ENCODE peak calls at places on chromosome 17, in eight cellular contexts. One of them, this sample, is unnamed.

GRCh38 chr17:51056813-51057510 is 63.7 kb downstream of the SPAG9 start:
- DNase-seq in right lobe of liver: no peak
- DNase-seq in OCI-LY7: peak; percentile 71
- DNase-seq in naive thymus-derived CD4-positive, alpha-beta T cell: peak; percentile 23
- DNase-seq in cardiac muscle cell: peak; percentile 56
- DNase-seq in body of pancreas: peak; percentile 58
- DNase-seq in cardiac fibroblast: peak; percentile 89
- DNase-seq in upper lobe of right lung: no peak
- DNase-seq in this sample: peak; percentile 94

GRCh38 chr17:4329838-4330237 is 36.6 kb downstream of the UBE2G1 start:
- DNase-seq in upper lobe of right lung: no peak
- DNase-seq in cardiac fibroblast: peak; percentile 78
- DNase-seq in right lobe of liver: no peak
- DNase-seq in cardiac muscle cell: no peak
- DNase-seq in OCI-LY7: no peak
- DNase-seq in naive thymus-derived CD4-positive, alpha-beta T cell: no peak
- DNase-seq in body of pancreas: no peak
- DNase-seq in this sample: peak; percentile 86

GRCh38 chr17:41147531-41148204 is 2.0 kb downstream of the KRTAP4-5 start:
- DNase-seq in naive thymus-derived CD4-positive, alpha-beta T cell: no peak
- DNase-seq in OCI-LY7: no peak
- DNase-seq in cardiac muscle cell: no peak
- DNase-seq in right lobe of liver: no peak
- DNase-seq in upper lobe of right lung: no peak
- DNase-seq in cardiac fibroblast: no peak
- DNase-seq in body of pancreas: no peak
- DNase-seq in this sample: no peak

GRCh38 chr17:75270966-75271232 is at the start of gene MIF4GD:
- DNase-seq in cardiac muscle cell: no peak
- DNase-seq in OCI-LY7: no peak
- DNase-seq in body of pancreas: no peak
- DNase-seq in cardiac fibroblast: no peak
- DNase-seq in naive thymus-derived CD4-positive, alpha-beta T cell: no peak
- DNase-seq in upper lobe of right lung: no peak
- DNase-seq in right lobe of liver: no peak
- DNase-seq in this sample: no peak

GRCh38 chr17:79941088-79942010 is 94.3 kb downstream of the TBC1D16 start:
- DNase-seq in cardiac muscle cell: no peak
- DNase-seq in body of pancreas: peak; percentile 5
- DNase-seq in right lobe of liver: peak; percentile 50
- DNase-seq in upper lobe of right lung: peak; percentile 50
- DNase-seq in cardiac fibroblast: no peak
- DNase-seq in OCI-LY7: no peak
- DNase-seq in naive thymus-derived CD4-positive, alpha-beta T cell: no peak
- DNase-seq in this sample: no peak

GRCh38 chr17:38326996-38327792 is 16.6 kb downstream of the GPR179 start:
- DNase-seq in right lobe of liver: no peak
- DNase-seq in upper lobe of right lung: no peak
- DNase-seq in OCI-LY7: peak; percentile 75
- DNase-seq in naive thymus-derived CD4-positive, alpha-beta T cell: no peak
- DNase-seq in body of pancreas: no peak
- DNase-seq in cardiac fibroblast: peak; percentile 30
- DNase-seq in cardiac muscle cell: no peak
- DNase-seq in this sample: no peak

GRCh38 chr17:58308173-58308984 is 20.2 kb downstream of the TSPOAP1 start:
- DNase-seq in body of pancreas: no peak
- DNase-seq in cardiac fibroblast: no peak
- DNase-seq in right lobe of liver: peak; percentile 58
- DNase-seq in OCI-LY7: no peak
- DNase-seq in naive thymus-derived CD4-positive, alpha-beta T cell: no peak
- DNase-seq in upper lobe of right lung: no peak
- DNase-seq in cardiac muscle cell: peak; percentile 16
- DNase-seq in this sample: no peak

GRCh38 chr17:4849011-4849536 is 15.9 kb downstream of the MINK1 start:
- DNase-seq in naive thymus-derived CD4-positive, alpha-beta T cell: no peak
- DNase-seq in cardiac fibroblast: no peak
- DNase-seq in upper lobe of right lung: no peak
- DNase-seq in body of pancreas: no peak
- DNase-seq in right lobe of liver: no peak
- DNase-seq in cardiac muscle cell: no peak
- DNase-seq in OCI-LY7: no peak
- DNase-seq in this sample: no peak

GRCh38 chr17:56478836-56479447 is 114.6 kb upstream of the NOG start:
- DNase-seq in upper lobe of right lung: no peak
- DNase-seq in right lobe of liver: no peak
- DNase-seq in cardiac fibroblast: peak; percentile 5
- DNase-seq in naive thymus-derived CD4-positive, alpha-beta T cell: no peak
- DNase-seq in OCI-LY7: peak; percentile 21
- DNase-seq in cardiac muscle cell: peak; percentile 39
- DNase-seq in body of pancreas: peak; percentile 5
- DNase-seq in this sample: no peak

GRCh38 chr17:42846594-42847280 is 2.4 kb downstream of the AOC2 start:
- DNase-seq in naive thymus-derived CD4-positive, alpha-beta T cell: no peak
- DNase-seq in upper lobe of right lung: no peak
- DNase-seq in OCI-LY7: no peak
- DNase-seq in right lobe of liver: no peak
- DNase-seq in cardiac muscle cell: no peak
- DNase-seq in cardiac fibroblast: peak; percentile 59
- DNase-seq in body of pancreas: no peak
- DNase-seq in this sample: peak; percentile 20

GRCh38 chr17:54900457-54901229 is at the start of gene TOM1L1:
- DNase-seq in cardiac fibroblast: peak; percentile 63
- DNase-seq in cardiac muscle cell: peak; percentile 88
- DNase-seq in upper lobe of right lung: peak; percentile 93
- DNase-seq in right lobe of liver: peak; percentile 94
- DNase-seq in naive thymus-derived CD4-positive, alpha-beta T cell: no peak
- DNase-seq in OCI-LY7: no peak
- DNase-seq in body of pancreas: peak; percentile 93
- DNase-seq in this sample: no peak

GRCh38 chr17:62987136-62987535 is 21.1 kb downstream of the TANC2 start:
- DNase-seq in body of pancreas: no peak
- DNase-seq in upper lobe of right lung: no peak
- DNase-seq in cardiac muscle cell: no peak
- DNase-seq in naive thymus-derived CD4-positive, alpha-beta T cell: no peak
- DNase-seq in OCI-LY7: no peak
- DNase-seq in cardiac fibroblast: no peak
- DNase-seq in right lobe of liver: no peak
- DNase-seq in this sample: no peak

GRCh38 chr17:28447396-28447760 is 26.1 kb upstream of the SLC13A2 start:
- DNase-seq in right lobe of liver: no peak
- DNase-seq in OCI-LY7: no peak
- DNase-seq in naive thymus-derived CD4-positive, alpha-beta T cell: no peak
- DNase-seq in cardiac fibroblast: no peak
- DNase-seq in upper lobe of right lung: no peak
- DNase-seq in body of pancreas: no peak
- DNase-seq in cardiac muscle cell: no peak
- DNase-seq in this sample: no peak

GRCh38 chr17:17820457-17821158 is 16.2 kb downstream of the SREBF1 start:
- DNase-seq in body of pancreas: no peak
- DNase-seq in naive thymus-derived CD4-positive, alpha-beta T cell: no peak
- DNase-seq in cardiac muscle cell: no peak
- DNase-seq in cardiac fibroblast: no peak
- DNase-seq in upper lobe of right lung: no peak
- DNase-seq in OCI-LY7: no peak
- DNase-seq in right lobe of liver: no peak
- DNase-seq in this sample: no peak

GRCh38 chr17:58324409-58325288 is 3.9 kb downstream of the TSPOAP1 start:
- DNase-seq in body of pancreas: peak; percentile 75
- DNase-seq in cardiac muscle cell: peak; percentile 80
- DNase-seq in right lobe of liver: peak; percentile 62
- DNase-seq in OCI-LY7: no peak
- DNase-seq in cardiac fibroblast: peak; percentile 38
- DNase-seq in upper lobe of right lung: peak; percentile 85
- DNase-seq in naive thymus-derived CD4-positive, alpha-beta T cell: no peak
- DNase-seq in this sample: no peak

GRCh38 chr17:37699285-37699973 is 45.4 kb downstream of the HNF1B start:
- DNase-seq in upper lobe of right lung: no peak
- DNase-seq in cardiac muscle cell: no peak
- DNase-seq in naive thymus-derived CD4-positive, alpha-beta T cell: no peak
- DNase-seq in right lobe of liver: no peak
- DNase-seq in cardiac fibroblast: no peak
- DNase-seq in OCI-LY7: no peak
- DNase-seq in body of pancreas: no peak
- DNase-seq in this sample: no peak

GRCh38 chr17:10055251-10055975 is 143.0 kb downstream of the GAS7 start:
- DNase-seq in naive thymus-derived CD4-positive, alpha-beta T cell: no peak
- DNase-seq in right lobe of liver: no peak
- DNase-seq in upper lobe of right lung: no peak
- DNase-seq in body of pancreas: no peak
- DNase-seq in cardiac muscle cell: no peak
- DNase-seq in cardiac fibroblast: no peak
- DNase-seq in OCI-LY7: no peak
- DNase-seq in this sample: no peak
- H3K4me3 ChIP-seq in naive thymus-derived CD4-positive, alpha-beta T cell: no peak overlapping the region
- H3K4me3 ChIP-seq in right lobe of liver: no peak overlapping the region
- H3K4me3 ChIP-seq in upper lobe of right lung: no peak overlapping the region
- H3K4me3 ChIP-seq in body of pancreas: no peak overlapping the region
- H3K4me3 ChIP-seq in cardiac muscle cell: no peak overlapping the region
- H3K4me3 ChIP-seq in cardiac fibroblast: no peak overlapping the region
- H3K4me3 ChIP-seq in OCI-LY7: no peak overlapping the region
- H3K4me3 ChIP-seq in this sample: no peak overlapping the region

GRCh38 chr17:21014498-21014897 is 28.3 kb downstream of the USP22 start:
- DNase-seq in OCI-LY7: no peak
- DNase-seq in upper lobe of right lung: peak; percentile 25
- DNase-seq in naive thymus-derived CD4-positive, alpha-beta T cell: no peak
- DNase-seq in cardiac muscle cell: no peak
- DNase-seq in body of pancreas: no peak
- DNase-seq in cardiac fibroblast: no peak
- DNase-seq in right lobe of liver: no peak
- DNase-seq in this sample: no peak
- H3K4me3 ChIP-seq in OCI-LY7: no peak overlapping the region
- H3K4me3 ChIP-seq in upper lobe of right lung: no peak overlapping the region
- H3K4me3 ChIP-seq in naive thymus-derived CD4-positive, alpha-beta T cell: no peak overlapping the region
- H3K4me3 ChIP-seq in cardiac muscle cell: no peak overlapping the region
- H3K4me3 ChIP-seq in body of pancreas: no peak overlapping the region
- H3K4me3 ChIP-seq in cardiac fibroblast: no peak overlapping the region
- H3K4me3 ChIP-seq in right lobe of liver: no peak overlapping the region
- H3K4me3 ChIP-seq in this sample: no peak overlapping the region

GRCh38 chr17:39942076-39942475 is 14.5 kb downstream of the LRRC3C start:
- DNase-seq in OCI-LY7: no peak
- DNase-seq in naive thymus-derived CD4-positive, alpha-beta T cell: no peak
- DNase-seq in cardiac muscle cell: no peak
- DNase-seq in body of pancreas: no peak
- DNase-seq in cardiac fibroblast: no peak
- DNase-seq in right lobe of liver: no peak
- DNase-seq in upper lobe of right lung: no peak
- DNase-seq in this sample: no peak

GRCh38 chr17:39938140-39938869 is 10.8 kb downstream of the LRRC3C start:
- DNase-seq in right lobe of liver: no peak
- DNase-seq in body of pancreas: no peak
- DNase-seq in upper lobe of right lung: no peak
- DNase-seq in OCI-LY7: no peak
- DNase-seq in cardiac muscle cell: no peak
- DNase-seq in naive thymus-derived CD4-positive, alpha-beta T cell: no peak
- DNase-seq in cardiac fibroblast: no peak
- DNase-seq in this sample: no peak

GRCh38 chr17:39937462-39937861 is 9.9 kb downstream of the LRRC3C start:
- DNase-seq in cardiac fibroblast: no peak
- DNase-seq in OCI-LY7: no peak
- DNase-seq in body of pancreas: no peak
- DNase-seq in upper lobe of right lung: no peak
- DNase-seq in right lobe of liver: no peak
- DNase-seq in naive thymus-derived CD4-positive, alpha-beta T cell: no peak
- DNase-seq in cardiac muscle cell: no peak
- DNase-seq in this sample: no peak

GRCh38 chr17:39939031-39939430 is 11.5 kb downstream of the LRRC3C start:
- DNase-seq in naive thymus-derived CD4-positive, alpha-beta T cell: no peak
- DNase-seq in cardiac muscle cell: no peak
- DNase-seq in upper lobe of right lung: no peak
- DNase-seq in OCI-LY7: no peak
- DNase-seq in right lobe of liver: no peak
- DNase-seq in body of pancreas: no peak
- DNase-seq in cardiac fibroblast: no peak
- DNase-seq in this sample: no peak

GRCh38 chr17:39939588-39940419 is 12.3 kb downstream of the LRRC3C start:
- DNase-seq in cardiac muscle cell: no peak
- DNase-seq in OCI-LY7: peak; percentile 86
- DNase-seq in cardiac fibroblast: peak; percentile 69
- DNase-seq in upper lobe of right lung: no peak
- DNase-seq in right lobe of liver: no peak
- DNase-seq in body of pancreas: no peak
- DNase-seq in naive thymus-derived CD4-positive, alpha-beta T cell: peak; percentile 21
- DNase-seq in this sample: peak; percentile 59
- H3K4me3 ChIP-seq in cardiac muscle cell: no peak overlapping the region
- H3K4me3 ChIP-seq in OCI-LY7: peak overlapping the region; percentile 8
- H3K4me3 ChIP-seq in cardiac fibroblast: no peak overlapping the region
- H3K4me3 ChIP-seq in upper lobe of right lung: no peak overlapping the region
- H3K4me3 ChIP-seq in right lobe of liver: no peak overlapping the region
- H3K4me3 ChIP-seq in body of pancreas: no peak overlapping the region
- H3K4me3 ChIP-seq in naive thymus-derived CD4-positive, alpha-beta T cell: no peak overlapping the region
- H3K4me3 ChIP-seq in this sample: no peak overlapping the region

GRCh38 chr17:76560877-76561221 is 21.0 kb downstream of the PRCD start:
- DNase-seq in cardiac muscle cell: no peak
- DNase-seq in OCI-LY7: no peak
- DNase-seq in naive thymus-derived CD4-positive, alpha-beta T cell: no peak
- DNase-seq in body of pancreas: no peak
- DNase-seq in cardiac fibroblast: no peak
- DNase-seq in right lobe of liver: no peak
- DNase-seq in upper lobe of right lung: no peak
- DNase-seq in this sample: no peak

GRCh38 chr17:76562734-76563148 is 22.9 kb downstream of the PRCD start:
- DNase-seq in body of pancreas: no peak
- DNase-seq in upper lobe of right lung: no peak
- DNase-seq in right lobe of liver: no peak
- DNase-seq in OCI-LY7: no peak
- DNase-seq in naive thymus-derived CD4-positive, alpha-beta T cell: no peak
- DNase-seq in cardiac fibroblast: peak; percentile 91
- DNase-seq in cardiac muscle cell: no peak
- DNase-seq in this sample: peak; percentile 82

GRCh38 chr17:76560036-76560876 is 20.4 kb downstream of the PRCD start:
- DNase-seq in naive thymus-derived CD4-positive, alpha-beta T cell: no peak
- DNase-seq in right lobe of liver: no peak
- DNase-seq in cardiac fibroblast: no peak
- DNase-seq in upper lobe of right lung: no peak
- DNase-seq in body of pancreas: no peak
- DNase-seq in cardiac muscle cell: no peak
- DNase-seq in OCI-LY7: no peak
- DNase-seq in this sample: no peak

GRCh38 chr17:76561332-76561731 is 21.5 kb downstream of the PRCD start:
- DNase-seq in naive thymus-derived CD4-positive, alpha-beta T cell: no peak
- DNase-seq in cardiac muscle cell: no peak
- DNase-seq in body of pancreas: no peak
- DNase-seq in OCI-LY7: peak; percentile 28
- DNase-seq in cardiac fibroblast: no peak
- DNase-seq in right lobe of liver: no peak
- DNase-seq in upper lobe of right lung: no peak
- DNase-seq in this sample: no peak

DNA sequence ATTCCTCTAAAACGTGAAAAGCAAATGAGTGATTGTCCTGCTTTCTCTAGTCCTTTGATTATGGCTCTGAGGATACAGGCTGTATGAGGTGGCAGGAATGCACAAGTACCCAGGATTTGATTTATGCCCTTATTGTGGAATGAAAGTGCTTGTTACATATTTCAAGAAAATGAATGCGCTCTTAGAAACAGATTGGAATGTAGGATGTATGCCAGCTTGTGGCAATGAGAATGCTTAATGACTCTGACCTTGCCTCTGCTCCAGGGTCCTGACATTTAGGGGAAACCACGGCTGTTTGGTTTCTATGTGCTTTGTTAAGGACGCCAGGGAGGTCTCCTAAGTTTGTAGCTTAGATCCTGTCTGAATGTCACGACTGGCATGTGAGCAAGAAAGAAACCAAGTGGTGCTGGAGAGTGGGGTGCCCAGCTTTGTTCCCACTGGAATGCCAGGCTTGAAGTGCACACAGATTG is 22.0 kb downstream of the PRCD start:
- DNase-seq in OCI-LY7: no peak
- DNase-seq in cardiac fibroblast: peak; percentile 55
- DNase-seq in right lobe of liver: no peak
- DNase-seq in body of pancreas: no peak
- DNase-seq in upper lobe of right lung: no peak
- DNase-seq in naive thymus-derived CD4-positive, alpha-beta T cell: no peak
- DNase-seq in cardiac muscle cell: no peak
- DNase-seq in this sample: no peak
- H3K4me3 ChIP-seq in OCI-LY7: peak overlapping the region; percentile 77
- H3K4me3 ChIP-seq in cardiac fibroblast: no peak overlapping the region
- H3K4me3 ChIP-seq in right lobe of liver: no peak overlapping the region
- H3K4me3 ChIP-seq in body of pancreas: no peak overlapping the region
- H3K4me3 ChIP-seq in upper lobe of right lung: no peak overlapping the region
- H3K4me3 ChIP-seq in naive thymus-derived CD4-positive, alpha-beta T cell: no peak overlapping the region
- H3K4me3 ChIP-seq in cardiac muscle cell: no peak overlapping the region
- H3K4me3 ChIP-seq in this sample: no peak overlapping the region